ENCODE peak calls at places on chromosomes 4 and X, in four cellular contexts. N is heart right ventricle, W is mesendoderm, Y is OCI-LY7. R is an unnamed sample.

GRCh38 chr4:73067971-73068394 is 1.5 kb downstream of the COX18 start:
- DNase-seq in W (no peak), Y (peak; percentile 41), N (no peak), R (no peak)

GRCh38 chr4:122450847-122451246 is 5.7 kb downstream of the IL2 start:
- DNase-seq in W (peak; percentile 95), Y (peak; percentile 4), N (no peak), R (no peak)

GRCh38 chr4:52665592-52665991 is 6.5 kb upstream of the USP46 start:
- DNase-seq in W (peak; percentile 43), Y (peak; percentile 62), N (no peak), R (peak; percentile 18)

GRCh38 chrX:111662314-111662713 is 18.7 kb upstream of the ALG13 start:
- DNase-seq in Y (no peak), N (no peak), W (no peak), R (no peak)

GRCh38 chr4:70608324-70608723 is 16.3 kb downstream of the AMBN start:
- DNase-seq in N (no peak), Y (no peak), W (no peak), R (no peak)

GRCh38 chr4:163398238-163398637 is 54.5 kb downstream of the NPY5R start:
- DNase-seq in W (no peak), N (no peak), Y (no peak), R (no peak)

GRCh38 chr4:100936676-100937390 is 410.5 kb downstream of the PPP3CA start:
- DNase-seq in W (no peak), N (no peak), Y (no peak), R (no peak)

GRCh38 chr4:30989508-30989907 is 269.3 kb downstream of the PCDH7 start:
- DNase-seq in W (no peak), N (no peak), Y (no peak), R (no peak)

GRCh38 chr4:148292596-148293175 is 149.5 kb downstream of the NR3C2 start:
- DNase-seq in N (no peak), Y (no peak), W (no peak), R (no peak)

GRCh38 chr4:140901736-140902336 is 145.7 kb upstream of the TBC1D9 start:
- DNase-seq in W (peak; percentile 8), Y (no peak), N (no peak), R (no peak)

GRCh38 chr4:157832596-157832995 is 340.2 kb downstream of the GASK1B start:
- DNase-seq in N (no peak), W (no peak), Y (no peak), R (no peak)

GRCh38 chrX:96432647-96433046 is 252.0 kb upstream of the DIAPH2 start:
- DNase-seq in W (no peak), Y (no peak), N (no peak), R (no peak)

GRCh38 chrX:16771483-16772398 is 14.5 kb upstream of the TXLNG start:
- DNase-seq in Y (no peak), W (peak; percentile 89), N (no peak), R (no peak)

GRCh38 chr4:141307241-141307689 is 86.6 kb downstream of the ZNF330 start:
- DNase-seq in Y (peak; percentile 48), W (peak; percentile 76), N (peak; percentile 50), R (peak; percentile 52)

GRCh38 chrX:136643243-136643642 is 4.7 kb upstream of the CD40LG start:
- DNase-seq in N (no peak), W (no peak), Y (no peak), R (no peak)

GRCh38 chr4:15325987-15326386 is 101.8 kb upstream of the C1QTNF7 start:
- DNase-seq in W (no peak), N (no peak), Y (no peak), R (no peak)

DNA sequence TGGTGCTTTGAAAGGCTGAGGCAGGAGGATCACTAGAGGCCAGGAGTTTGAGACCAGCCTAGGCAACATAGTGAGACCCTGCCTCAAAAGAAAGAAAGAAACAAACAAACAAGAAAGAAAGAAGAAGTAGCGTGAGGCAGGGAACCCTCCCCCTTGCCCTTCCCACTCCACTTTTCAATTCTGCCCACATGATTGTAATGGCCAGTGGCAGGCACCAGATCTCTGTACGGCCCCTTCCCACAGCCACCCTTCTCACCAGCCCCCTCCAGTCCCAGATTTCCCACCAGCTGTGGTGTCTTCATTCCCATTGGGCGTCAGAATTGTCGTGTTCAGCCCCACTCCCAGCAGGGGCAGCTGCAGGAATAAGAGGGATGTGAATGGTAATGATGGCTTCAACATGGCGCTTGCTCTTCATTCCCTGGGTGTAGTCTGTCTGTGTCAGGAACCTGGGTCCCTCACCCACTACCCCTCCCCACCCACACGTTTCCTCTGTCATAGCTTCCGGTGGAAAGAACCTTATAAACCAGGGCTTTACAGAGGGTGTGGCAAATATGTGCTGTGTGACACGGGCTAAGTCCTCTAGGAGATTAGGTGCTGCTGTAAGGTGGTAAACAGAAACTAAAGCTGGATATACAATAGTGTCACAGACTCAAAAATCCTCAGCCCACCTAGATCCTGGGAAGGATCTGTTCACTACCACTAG is at the start of gene IL2RG:
- DNase-seq in W (no peak), N (no peak), Y (peak; percentile 84), R (no peak)
- H3K4me3 ChIP-seq in W (no peak within 1 kb of the TSS), N (no peak within 1 kb of the TSS), Y (peak within 1 kb of the TSS; percentile 88), R (no peak within 1 kb of the TSS)

DNA sequence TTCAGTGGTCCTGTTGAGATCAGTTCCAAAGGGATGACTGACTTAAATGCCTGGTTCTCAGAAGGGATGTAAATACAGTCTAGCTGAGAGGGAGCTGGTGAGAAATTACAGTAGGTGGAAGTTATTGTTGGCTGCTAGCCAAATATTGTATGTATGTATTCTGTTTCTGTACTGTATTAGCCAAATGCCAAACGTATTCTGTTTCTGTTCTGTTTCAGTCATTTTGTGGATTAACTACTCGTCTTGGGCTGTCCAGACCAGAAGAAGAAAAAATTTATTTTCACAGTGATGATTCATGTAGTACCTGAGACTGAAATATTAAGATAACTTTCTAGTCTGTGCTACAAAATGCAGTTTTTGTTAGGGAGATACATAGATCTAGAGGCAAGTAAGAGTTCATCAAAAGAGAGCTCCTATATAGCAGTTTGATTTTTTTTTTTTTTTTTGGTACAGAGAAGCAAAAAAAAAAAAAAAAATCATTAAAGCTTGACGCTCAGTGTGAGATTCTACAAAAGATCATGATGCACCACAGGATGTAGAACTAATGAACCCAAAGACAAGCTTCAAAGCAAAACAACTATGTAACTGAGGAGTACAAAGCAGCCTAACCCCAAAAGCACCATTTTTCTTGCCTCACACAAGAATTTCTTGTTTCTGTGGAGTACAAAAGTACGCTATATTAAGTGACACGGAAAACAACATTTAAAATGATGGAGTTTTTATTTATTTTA is 54.8 kb downstream of the CASP6 start:
- DNase-seq in Y (no peak), N (no peak), W (no peak), R (no peak)
- H3K4me1 ChIP-seq in Y (no peaks in the 10 kb centered on the region), N (no peaks in the 10 kb centered on the region), W (no peaks in the 10 kb centered on the region), R (no peaks in the 10 kb centered on the region)

GRCh38 chrX:103718120-103718519 is 7.4 kb downstream of the TMEM31 start:
- DNase-seq in W (no peak), Y (no peak), N (no peak), R (no peak)

GRCh38 chrX:103722505-103722904 is 11.8 kb downstream of the TMEM31 start:
- DNase-seq in W (no peak), N (no peak), Y (no peak), R (no peak)

DNA sequence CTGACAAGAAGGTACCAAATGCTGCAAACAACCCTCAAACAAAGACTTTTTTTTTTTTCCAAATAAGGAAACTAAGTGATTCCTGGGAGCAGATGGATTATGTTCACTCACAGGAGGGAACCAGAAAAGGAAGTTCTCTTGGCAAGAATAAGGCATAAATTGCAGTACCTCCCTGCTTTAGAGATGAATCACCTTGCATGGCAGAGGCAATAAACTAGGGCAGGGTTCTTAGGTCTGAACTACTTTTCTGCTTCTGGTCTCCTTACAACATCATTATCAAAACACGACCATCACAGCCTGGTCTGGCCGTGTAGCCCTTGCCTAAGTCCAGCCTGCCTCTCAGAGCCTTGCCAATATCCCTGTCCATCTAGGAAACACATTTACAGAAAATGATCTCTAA is 6.3 kb downstream of the TMEM31 start:
- DNase-seq in Y (no peak), W (no peak), N (no peak), R (no peak)
- H3K27ac ChIP-seq in Y (no peak overlapping the region), W (no peak overlapping the region), N (no peak overlapping the region), R (no peak overlapping the region)

GRCh38 chr4:3217266-3217665 is 31.7 kb upstream of the MSANTD1 start:
- DNase-seq in N (no peak), Y (no peak), W (no peak), R (no peak)

GRCh38 chr4:3215733-3216132 is 33.2 kb upstream of the MSANTD1 start:
- DNase-seq in Y (no peak), N (no peak), W (no peak), R (no peak)

GRCh38 chr4:3218824-3219760 is 29.9 kb upstream of the MSANTD1 start:
- DNase-seq in N (no peak), Y (no peak), W (no peak), R (no peak)

GRCh38 chr4:3219761-3220481 is 29.0 kb upstream of the MSANTD1 start:
- DNase-seq in W (no peak), Y (no peak), N (no peak), R (no peak)

GRCh38 chr4:3217771-3218170 is 31.2 kb upstream of the MSANTD1 start:
- DNase-seq in W (no peak), N (no peak), Y (no peak), R (no peak)
- H3K4me3 ChIP-seq in W (no peak overlapping the region), N (no peak overlapping the region), Y (no peak overlapping the region), R (no peak overlapping the region)

GRCh38 chr4:1960170-1960825 is 48.5 kb downstream of the NELFA start:
- DNase-seq in Y (no peak), N (no peak), W (no peak), R (no peak)
- H3K4me1 ChIP-seq in Y (no peaks in the 10 kb centered on the region), N (no peaks in the 10 kb centered on the region), W (peaks cover 6% of the 10 kb centered on the region), R (no peaks in the 10 kb centered on the region)

DNA sequence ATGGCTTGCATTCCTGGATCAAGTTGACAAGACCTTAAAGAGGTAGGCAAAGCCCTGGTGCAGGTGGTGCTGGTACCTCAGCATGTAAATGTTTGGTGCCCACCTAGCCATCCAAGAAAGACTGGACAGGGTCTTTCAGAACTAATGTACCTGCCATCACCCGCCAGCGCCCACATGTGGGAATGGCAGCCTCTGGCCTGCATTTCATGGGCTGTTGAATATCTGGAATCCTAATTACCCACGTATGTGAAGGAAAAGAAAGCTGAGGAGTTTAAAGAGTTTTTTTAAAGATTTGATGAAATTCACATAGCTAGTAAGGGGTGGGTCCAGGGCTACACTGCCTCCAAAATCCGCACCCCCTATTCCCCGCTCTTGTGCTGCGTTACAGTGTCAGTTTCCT is 8.6 kb upstream of the CCDC149 start:
- DNase-seq in Y (no peak), N (no peak), W (no peak), R (no peak)
- H3K27ac ChIP-seq in Y (no peak overlapping the region), N (no peak overlapping the region), W (no peak overlapping the region), R (no peak overlapping the region)

R was measured in SJSA1.